ENCODE peak calls at places on chromosomes 16 and 17, in seven cellular contexts. T is omental fat pad; S is mesendoderm; R is stimulated activated CD8-positive, alpha-beta memory T cell treated with anti-CD3 and anti-CD28 coated beads, Interleukin-7, amount 100 ng/mL, for 1 hour; F is RCC 7860; O is HFF-Myc; U is hippocampal formation. E is an unnamed sample.

GRCh38 chr17:73286863-73287296 is 24.9 kb downstream of the CDC42EP4 start:
- DNase-seq in T (no peak), S (no peak), R (no peak), F (no peak), O (no peak), U (no peak), E (no peak)

GRCh38 chr17:8143581-8144400 is 8.4 kb downstream of the PER1 start:
- DNase-seq in T (no peak), S (no peak), R (no peak), F (no peak), O (no peak), U (no peak), E (no peak)

GRCh38 chr16:87017388-87018012 is 299.7 kb downstream of the C16orf95 start:
- DNase-seq in T (no peak), S (peak), R (no peak), F (peak), O (peak), U (no peak), E (no peak)

GRCh38 chr17:64783556-64784352 is 121.6 kb upstream of the SMURF2 start:
- DNase-seq in T (no peak), S (no peak), R (no peak), F (no peak), O (no peak), U (no peak), E (no peak)

GRCh38 chr17:38454528-38454927 is 26.3 kb downstream of the ARHGAP23 start:
- DNase-seq in T (peak), S (no peak), R (no peak), F (peak), O (no peak), U (peak), E (peak)

GRCh38 chr17:66675991-66676371 is 158.9 kb upstream of the CACNG5 start:
- DNase-seq in T (no peak), S (no peak), R (no peak), F (no peak), O (no peak), U (peak), E (no peak)

GRCh38 chr17:81923302-81924260 is 4.0 kb downstream of the MAFG start:
- DNase-seq in T (peak), S (peak), R (no peak), F (peak), O (no peak), U (no peak), E (no peak)

GRCh38 chr16:84648595-84649510 is 542 bp downstream of the KLHL36 start:
- DNase-seq in T (no peak), S (no peak), R (no peak), F (no peak), O (no peak), U (no peak), E (no peak)

GRCh38 chr16:86930001-86930400 is 351.7 kb downstream of the FOXL1 start:
- DNase-seq in T (no peak), S (no peak), R (no peak), F (no peak), O (no peak), U (no peak), E (no peak)

GRCh38 chr17:75036643-75037268 is 10.0 kb downstream of the ATP5PD start:
- DNase-seq in T (peak), S (no peak), R (peak), F (no peak), O (no peak), U (peak), E (peak)

GRCh38 chr16:56956076-56956475 is 5.7 kb upstream of the CETP start:
- DNase-seq in T (no peak), S (no peak), R (no peak), F (no peak), O (no peak), U (no peak), E (no peak)

GRCh38 chr16:80931985-80932720 is 74.5 kb downstream of the CMC2 start:
- DNase-seq in T (no peak), S (peak), R (no peak), F (no peak), O (no peak), U (peak), E (peak)

GRCh38 chr16:19005561-19006445 is 22.1 kb downstream of the TMC7 start:
- DNase-seq in T (no peak), S (no peak), R (no peak), F (peak), O (no peak), U (peak), E (no peak)

GRCh38 chr17:30197416-30197815 is 38.1 kb downstream of the SLC6A4 start:
- DNase-seq in T (no peak), S (no peak), R (no peak), F (no peak), O (no peak), U (no peak), E (no peak)

GRCh38 chr17:13601776-13602551 is at the start of gene HS3ST3A1:
- DNase-seq in T (no peak), S (peak), R (no peak), F (no peak), O (peak), U (no peak), E (no peak)

GRCh38 chr17:81927145-81927652 is 336 bp downstream of the MAFG start:
- DNase-seq in T (no peak), S (no peak), R (no peak), F (no peak), O (no peak), U (no peak), E (no peak)

GRCh38 chr17:79026345-79027273 is 2.6 kb downstream of the C1QTNF1 start:
- DNase-seq in T (peak), S (no peak), R (no peak), F (peak), O (peak), U (no peak), E (peak)